ENCODE peak calls at places on chromosome 16, in six cellular contexts. K is CD4-positive, alpha-beta T cell; Q is AG09319; J is heart left ventricle; Z is lung; E is fibroblast of lung. C is an unnamed sample.
A peak's percentile ranks its signal among the peaks of the same experiment; 100 is the strongest.

GRCh38 chr16:72530434-72530833 is 358.5 kb upstream of the PMFBP1 start:
- DNase-seq in K (no peak), Q (no peak), J (no peak), Z (no peak), E (peak; percentile 74), C (no peak)

GRCh38 chr16:87818533-87819161 is 50.7 kb downstream of the SLC7A5 start:
- DNase-seq in K (no peak), Q (no peak), J (no peak), Z (no peak), E (no peak), C (no peak)

GRCh38 chr16:76303637-76304314 is 26.6 kb downstream of the CNTNAP4 start:
- DNase-seq in K (no peak), Q (no peak), J (no peak), Z (no peak), E (no peak), C (no peak)

GRCh38 chr16:75244844-75245758 is 6.3 kb downstream of the BCAR1 start:
- DNase-seq in K (no peak), Q (peak; percentile 87), J (peak; percentile 87), Z (peak; percentile 65), E (peak; percentile 99), C (no peak)

GRCh38 chr16:86946396-86946795 is 368.0 kb downstream of the FOXL1 start:
- DNase-seq in K (no peak), Q (no peak), J (no peak), Z (no peak), E (peak; percentile 63), C (no peak)

GRCh38 chr16:78460428-78460827 is 361.0 kb downstream of the WWOX start:
- DNase-seq in K (no peak), Q (no peak), J (no peak), Z (no peak), E (no peak), C (no peak)

GRCh38 chr16:963913-964695 is 6.7 kb downstream of the LMF1 start:
- DNase-seq in K (no peak), Q (no peak), J (no peak), Z (no peak), E (peak; percentile 37), C (no peak)

GRCh38 chr16:85168732-85169256 is 56.5 kb upstream of the CIBAR2 start:
- DNase-seq in K (no peak), Q (no peak), J (peak; percentile 74), Z (no peak), E (peak; percentile 63), C (peak; percentile 55)

GRCh38 chr16:23855010-23855409 is 19.2 kb downstream of the PRKCB start:
- DNase-seq in K (no peak), Q (no peak), J (no peak), Z (no peak), E (no peak), C (no peak)

GRCh38 chr16:2427526-2427925 is 1.7 kb upstream of the CCNF start:
- DNase-seq in K (no peak), Q (no peak), J (no peak), Z (no peak), E (no peak), C (no peak)

GRCh38 chr16:55542459-55543082 is 23.9 kb upstream of the CAPNS2 start:
- DNase-seq in K (no peak), Q (no peak), J (no peak), Z (no peak), E (peak; percentile 85), C (no peak)

GRCh38 chr16:24151482-24151939 is 104.6 kb upstream of the CACNG3 start:
- DNase-seq in K (no peak), Q (no peak), J (no peak), Z (peak; percentile 29), E (peak; percentile 85), C (no peak)

GRCh38 chr16:11263737-11264136 is 5.4 kb downstream of the TNP2 start:
- DNase-seq in K (peak; percentile 36), Q (no peak), J (no peak), Z (no peak), E (no peak), C (no peak)

GRCh38 chr16:51592013-51592501 is 441.0 kb upstream of the SALL1 start:
- DNase-seq in K (no peak), Q (no peak), J (no peak), Z (no peak), E (no peak), C (no peak)

GRCh38 chr16:11757671-11758545 is 15.3 kb upstream of the TXNDC11 start:
- DNase-seq in K (no peak), Q (no peak), J (no peak), Z (no peak), E (peak; percentile 85), C (no peak)

GRCh38 chr16:11783319-11784047 is 13.6 kb downstream of the ZC3H7A start:
- DNase-seq in K (no peak), Q (no peak), J (no peak), Z (no peak), E (peak; percentile 79), C (no peak)

GRCh38 chr16:52837251-52837650 is 215.4 kb downstream of the CHD9NB start:
- DNase-seq in K (no peak), Q (no peak), J (no peak), Z (no peak), E (peak; percentile 41), C (no peak)

GRCh38 chr16:68737730-68738590 is 868 bp downstream of the CDH1 start:
- DNase-seq in K (no peak), Q (no peak), J (no peak), Z (peak; percentile 65), E (no peak), C (no peak)
- TF ChIP-seq CTCF in K (no peak), Q (no peak), J (no peak), Z (no peak), E (no peak), C (no peak)

GRCh38 chr16:90032664-90033346 is 13.5 kb upstream of the DBNDD1 start:
- DNase-seq in K (no peak), Q (no peak), J (no peak), Z (no peak), E (peak; percentile 28), C (no peak)

GRCh38 chr16:90031931-90032663 is 12.8 kb upstream of the DBNDD1 start:
- DNase-seq in K (no peak), Q (no peak), J (no peak), Z (no peak), E (peak; percentile 30), C (no peak)

GRCh38 chr16:90034504-90034903 is 15.2 kb upstream of the DBNDD1 start:
- DNase-seq in K (no peak), Q (no peak), J (no peak), Z (no peak), E (no peak), C (no peak)

GRCh38 chr16:90037202-90037765 is 18.0 kb upstream of the DBNDD1 start:
- DNase-seq in K (no peak), Q (no peak), J (no peak), Z (no peak), E (no peak), C (no peak)

DNA sequence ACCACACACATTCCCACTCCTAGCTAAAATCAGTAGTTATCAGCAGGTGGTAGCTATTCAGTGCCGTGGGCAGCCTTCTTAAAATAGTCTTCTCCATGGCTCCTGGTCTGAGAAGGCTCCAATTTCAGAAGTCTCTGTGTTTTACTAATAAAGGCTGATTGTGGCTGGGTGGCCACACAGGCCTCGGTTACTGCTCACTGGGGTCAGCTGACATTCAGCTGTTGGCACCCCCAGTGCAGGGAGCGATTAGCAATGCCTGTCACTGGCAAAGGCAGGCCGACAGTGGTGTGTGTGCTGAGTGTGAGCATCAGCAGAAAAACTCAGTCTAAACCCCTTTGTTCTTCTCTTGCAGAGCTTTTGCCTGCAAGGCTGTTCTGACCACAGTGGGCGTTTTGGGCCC is 16.6 kb upstream of the DBNDD1 start:
- DNase-seq in K (no peak), Q (no peak), J (no peak), Z (no peak), E (peak; percentile 30), C (no peak)
- TF ChIP-seq CTCF in K (no peak), Q (no peak), J (no peak), Z (no peak), E (no peak), C (no peak)

GRCh38 chr16:88907768-88908167 is 41.3 kb upstream of the PABPN1L start:
- DNase-seq in K (no peak), Q (no peak), J (no peak), Z (no peak), E (peak; percentile 48), C (no peak)
- TF ChIP-seq CTCF in K (no peak), Q (no peak), J (no peak), Z (no peak), E (no peak), C (no peak)

DNA sequence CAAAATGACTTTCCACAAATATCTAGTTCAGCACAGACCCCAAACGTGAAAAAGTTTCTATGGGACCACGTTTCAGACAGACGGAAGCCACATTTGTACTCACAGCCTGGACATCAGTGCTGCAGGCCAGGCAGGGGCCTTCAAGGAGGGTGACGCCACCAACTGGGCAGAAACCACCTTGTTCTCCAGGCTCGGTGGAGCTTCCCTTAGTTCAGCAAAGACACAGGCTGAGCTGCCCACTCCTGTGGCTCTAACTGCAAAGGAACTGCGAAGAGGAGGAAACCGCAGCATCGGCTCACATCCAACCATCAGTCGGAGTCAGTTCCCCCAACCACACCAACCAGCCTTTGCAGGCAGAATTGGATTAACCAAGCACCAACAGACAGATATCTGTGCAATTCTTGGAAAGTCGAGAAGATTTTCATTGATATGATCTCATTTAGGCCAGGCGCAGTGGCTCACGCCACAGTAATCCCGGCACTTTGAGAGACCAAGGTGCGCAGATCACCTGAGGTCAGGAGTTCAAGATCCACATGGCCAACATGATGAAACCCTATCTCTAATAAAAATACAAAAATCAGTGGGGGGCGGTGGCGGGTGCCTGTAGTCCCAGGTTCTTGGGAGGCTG is 73.3 kb upstream of the CNEP1R1 start:
- DNase-seq in K (no peak), Q (no peak), J (no peak), Z (no peak), E (no peak), C (no peak)
- TF ChIP-seq CTCF in K (no peak), Q (no peak), J (no peak), Z (no peak), E (no peak), C (no peak)

GRCh38 chr16:89422905-89423630 is 67.3 kb downstream of the ANKRD11 start:
- DNase-seq in K (no peak), Q (no peak), J (no peak), Z (no peak), E (peak; percentile 92), C (no peak)
- TF ChIP-seq CTCF in K (no peak), Q (no peak), J (no peak), Z (no peak), E (no peak), C (no peak)

DNA sequence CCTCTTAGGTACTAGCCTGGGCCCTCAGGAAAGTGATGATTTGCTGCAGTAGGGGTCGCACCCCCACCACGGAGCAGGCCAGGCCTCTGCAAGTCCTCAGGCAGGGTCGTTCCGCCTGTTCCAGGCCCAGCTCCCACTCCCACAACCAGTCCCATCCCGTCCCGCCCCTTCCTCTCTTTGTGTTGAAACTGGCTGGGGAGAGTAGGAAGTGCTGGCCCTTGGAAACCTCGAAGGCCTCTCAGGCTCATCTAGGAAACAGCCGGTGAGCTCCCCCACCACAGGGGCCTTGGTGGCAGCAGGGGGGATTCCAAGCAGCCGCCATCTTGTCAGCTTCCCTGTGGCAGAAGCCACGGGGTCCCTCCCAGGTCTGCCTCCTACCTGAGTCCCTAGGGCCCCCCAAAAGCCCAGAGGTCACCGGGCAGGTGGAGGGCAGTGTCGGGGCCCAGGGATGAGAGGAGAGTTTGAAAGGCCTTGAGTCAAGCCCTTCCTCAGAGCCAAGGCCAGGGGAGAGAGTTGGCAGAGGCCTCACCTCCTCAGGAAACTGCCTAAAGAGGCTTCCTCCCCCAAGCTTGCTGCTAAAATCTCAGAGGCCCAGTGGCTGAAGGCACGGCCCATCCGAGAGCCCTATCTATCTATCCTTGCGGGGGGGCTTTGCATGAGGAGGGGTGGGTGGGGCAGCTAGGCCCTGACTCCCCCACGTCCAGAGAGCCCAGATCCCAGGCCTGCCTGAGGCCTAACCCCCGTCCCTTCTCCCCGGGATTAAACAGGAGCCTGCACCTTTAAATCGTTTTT is 22.2 kb downstream of the MMP15 start:
- DNase-seq in K (no peak), Q (no peak), J (peak; percentile 58), Z (no peak), E (no peak), C (no peak)
- TF ChIP-seq CTCF in K (no peak), Q (no peak), J (no peak), Z (no peak), E (no peak), C (no peak)

C was measured in D721Med.